ENCODE peak calls at places on chromosomes 11 and 22, in four cellular contexts. A is aorta, X is NCI-H2081, Z is mucosa of descending colon. C is an unnamed sample.

GRCh38 chr11:112503410-112503809 is 242.8 kb upstream of the PLET1 start:
- DNase-seq in Z (no peak), X (no peak), A (no peak), C (no peak)

GRCh38 chr11:3193373-3194015 is 25.1 kb downstream of the MRGPRG start:
- DNase-seq in Z (no peak), X (no peak), A (no peak), C (peak; percentile 47)

GRCh38 chr11:107830915-107831540 is 27.6 kb downstream of the SLC35F2 start:
- DNase-seq in A (no peak), Z (no peak), X (no peak), C (no peak)

GRCh38 chr11:116774661-116775060 is 1.9 kb upstream of the BUD13 start:
- DNase-seq in X (no peak), A (no peak), Z (no peak), C (no peak)

GRCh38 chr22:46574993-46575914 is 37.8 kb upstream of the CELSR1 start:
- DNase-seq in Z (peak; percentile 70), A (peak; percentile 34), X (peak; percentile 6), C (peak; percentile 80)

GRCh38 chr22:24465566-24465965 is 29.6 kb upstream of the UPB1 start:
- DNase-seq in X (no peak), A (no peak), Z (no peak), C (no peak)

GRCh38 chr11:90222152-90222458 is 744 bp downstream of the CHORDC1 start:
- DNase-seq in Z (no peak), A (no peak), X (no peak), C (no peak)

GRCh38 chr11:72721689-72722049 is 30.5 kb downstream of the ARAP1 start:
- DNase-seq in A (no peak), Z (peak; percentile 70), X (no peak), C (peak; percentile 85)

GRCh38 chr11:128580612-128581011 is 6.7 kb downstream of the ETS1 start:
- DNase-seq in Z (no peak), A (no peak), X (peak; percentile 11), C (no peak)

GRCh38 chr11:73230276-73230875 is 12.3 kb downstream of the P2RY2 start:
- DNase-seq in Z (no peak), X (no peak), A (no peak), C (peak; percentile 25)

GRCh38 chr22:47225080-47225930 is 462.9 kb downstream of the TBC1D22A start:
- DNase-seq in Z (no peak), A (no peak), X (no peak), C (no peak)

GRCh38 chr11:76781861-76782500 is 1.2 kb upstream of the TSKU start:
- DNase-seq in A (peak; percentile 50), Z (peak; percentile 59), X (no peak), C (no peak)

GRCh38 chr11:70116386-70117077 is 38.4 kb downstream of the ANO1 start:
- DNase-seq in A (no peak), Z (no peak), X (no peak), C (peak; percentile 62)

GRCh38 chr11:46248270-46249102 is 29.0 kb upstream of the CREB3L1 start:
- DNase-seq in Z (no peak), X (no peak), A (no peak), C (no peak)

GRCh38 chr11:45322111-45322705 is 36.1 kb upstream of the SYT13 start:
- DNase-seq in A (no peak), Z (no peak), X (no peak), C (no peak)

GRCh38 chr11:86372586-86372985 is 2.1 kb upstream of the CCDC81 start:
- DNase-seq in Z (no peak), A (no peak), X (no peak), C (no peak)

GRCh38 chr11:10302744-10303557 is 1.9 kb upstream of the ADM start:
- DNase-seq in Z (peak; percentile 96), A (peak; percentile 94), X (peak; percentile 39), C (peak; percentile 93)

GRCh38 chr22:42065408-42066132 is 5.0 kb downstream of the NAGA start:
- DNase-seq in A (no peak), X (no peak), Z (peak; percentile 10), C (peak; percentile 33)

GRCh38 chr11:62712861-62713260 is 5.4 kb downstream of the GNG3 start:
- DNase-seq in A (no peak), Z (no peak), X (peak; percentile 21), C (no peak)

GRCh38 chr22:44210721-44211120 is 30.0 kb downstream of the PARVG start:
- DNase-seq in A (no peak), Z (no peak), X (no peak), C (no peak)

GRCh38 chr11:26931248-26931631 is 62.7 kb upstream of the FIBIN start:
- DNase-seq in Z (no peak), X (no peak), A (no peak), C (no peak)

GRCh38 chr11:31783264-31783663 is 27.9 kb downstream of the PAX6 start:
- DNase-seq in A (no peak), X (no peak), Z (no peak), C (no peak)

GRCh38 chr11:18757742-18758294 is 31.8 kb upstream of the IGSF22 start:
- DNase-seq in X (no peak), Z (no peak), A (no peak), C (no peak)

GRCh38 chr11:124586247-124586860 is 16.6 kb downstream of the OR8A1 start:
- DNase-seq in A (peak; percentile 65), Z (peak; percentile 68), X (peak; percentile 54), C (no peak)

GRCh38 chr22:25582946-25583345 is 18.5 kb downstream of the GRK3 start:
- DNase-seq in A (no peak), Z (no peak), X (no peak), C (no peak)

GRCh38 chr11:134356656-134357544 is 25.1 kb downstream of the GLB1L2 start:
- DNase-seq in Z (no peak), A (no peak), X (no peak), C (peak; percentile 22)

GRCh38 chr11:65478411-65479183 is 20.2 kb upstream of the MALAT1 start:
- DNase-seq in X (no peak), Z (peak; percentile 77), A (peak; percentile 79), C (no peak)

C was measured in left lung.